ENCODE peak calls at places on chromosomes 12 and 14, in nine cellular contexts. A is T-helper 9 cell; S is neural progenitor cell; W is activated gamma-delta T cell treated with Interleukin-2 at 50 U/mL for 16 hours; H is RPMI7951; Z is neural crest cell; L is right atrium auricular region; O is stimulated activated CD4-positive, alpha-beta T cell treated with anti-CD3 and anti-CD28 coated beads, Interleukin-1b, Interleukin-23, amount 100 ng/mL, for 1 hour; G is GM20000. T is an unnamed sample.

GRCh38 chr12:77062396-77062795 is 3.0 kb downstream of the E2F7 start:
- DNase-seq in A (no peak), L (no peak), Z (no peak), H (no peak), O (no peak), G (no peak), S (no peak), W (no peak), T (no peak)

GRCh38 chr14:22084393-22085281 is 411.0 kb upstream of the OR4E1 start:
- DNase-seq in A (no peak), Z (peak; percentile 2), O (no peak), G (peak; percentile 32), H (peak; percentile 43), L (no peak), S (peak; percentile 71), W (peak; percentile 32), T (peak; percentile 42)

GRCh38 chr12:50258167-50258551 is 25.2 kb downstream of the LIMA1 start:
- DNase-seq in H (no peak), O (no peak), G (no peak), L (peak; percentile 71), S (no peak), Z (no peak), W (no peak), A (no peak), T (no peak)

GRCh38 chr12:11576104-11576503 is 73.4 kb upstream of the ETV6 start:
- DNase-seq in H (peak; percentile 78), A (no peak), S (no peak), L (no peak), O (no peak), Z (no peak), W (peak; percentile 8), G (no peak), T (peak; percentile 33)

GRCh38 chr12:56150563-56150962 is 1.8 kb upstream of the MYL6B start:
- DNase-seq in L (no peak), G (no peak), Z (no peak), W (no peak), A (no peak), S (no peak), O (no peak), H (no peak), T (no peak)

GRCh38 chr12:97275261-97276197 is 187.1 kb upstream of the RMST start:
- DNase-seq in G (no peak), L (no peak), A (no peak), Z (peak; percentile 72), W (no peak), O (no peak), H (no peak), S (peak; percentile 95), T (peak; percentile 3)

GRCh38 chr12:127810026-127810425 is 456.9 kb upstream of the TMEM132C start:
- DNase-seq in O (no peak), W (no peak), S (no peak), H (peak; percentile 87), Z (no peak), G (no peak), L (no peak), A (no peak), T (peak; percentile 91)

GRCh38 chr14:93705513-93706156 is 82.7 kb downstream of the PRIMA1 start:
- DNase-seq in G (no peak), Z (no peak), L (no peak), S (no peak), W (no peak), A (no peak), O (no peak), H (no peak), T (no peak)

GRCh38 chr12:111045941-111046340 is 125.6 kb upstream of the MYL2 start:
- DNase-seq in L (no peak), A (no peak), Z (no peak), S (no peak), H (no peak), G (no peak), O (no peak), W (no peak), T (no peak)

GRCh38 chr14:79466938-79467527 is 744.3 kb downstream of the DIO2 start:
- DNase-seq in O (no peak), A (no peak), Z (no peak), G (no peak), L (no peak), S (no peak), W (no peak), H (no peak), T (no peak)

GRCh38 chr14:55071870-55072640 is 20.6 kb downstream of the MAPK1IP1L start:
- DNase-seq in H (peak; percentile 92), W (no peak), O (no peak), L (no peak), S (no peak), Z (no peak), A (no peak), G (peak; percentile 53), T (peak; percentile 60)

GRCh38 chr12:131105736-131106356 is 152.1 kb downstream of the ADGRD1 start:
- DNase-seq in Z (no peak), H (no peak), S (no peak), O (no peak), W (peak; percentile 25), A (no peak), L (no peak), G (no peak), T (no peak)

GRCh38 chr14:71433303-71433702 is 498.9 kb upstream of the RGS6 start:
- DNase-seq in W (no peak), A (no peak), H (no peak), G (no peak), O (no peak), Z (no peak), S (no peak), L (no peak), T (no peak)

GRCh38 chr12:55842681-55843429 is at the start of gene MMP19:
- DNase-seq in H (peak; percentile 71), A (no peak), Z (no peak), O (no peak), S (no peak), G (no peak), W (no peak), L (no peak), T (peak; percentile 85)

GRCh38 chr12:57726884-57727757 is 11.4 kb downstream of the AGAP2 start:
- DNase-seq in A (no peak), H (no peak), G (peak; percentile 36), S (peak; percentile 40), W (no peak), Z (no peak), L (no peak), O (no peak), T (no peak)

GRCh38 chr12:47396902-47397663 is 308.7 kb downstream of the RPAP3 start:
- DNase-seq in O (no peak), Z (no peak), H (no peak), A (no peak), L (no peak), W (no peak), G (no peak), S (no peak), T (no peak)

GRCh38 chr12:67482751-67483661 is 165.5 kb upstream of the DYRK2 start:
- DNase-seq in A (peak; percentile 67), H (peak; percentile 54), G (peak; percentile 22), Z (no peak), S (no peak), W (peak; percentile 80), L (no peak), O (peak; percentile 60), T (peak; percentile 53)

GRCh38 chr14:55221186-55221585 is 29.8 kb upstream of the DLGAP5 start:
- DNase-seq in O (no peak), A (no peak), G (no peak), S (no peak), Z (no peak), H (peak; percentile 49), W (no peak), L (no peak), T (peak; percentile 48)

GRCh38 chr12:94059394-94060368 is 88.7 kb upstream of the PLXNC1 start:
- DNase-seq in S (no peak), Z (no peak), G (no peak), O (no peak), A (no peak), L (no peak), W (no peak), H (no peak), T (no peak)

GRCh38 chr12:67414011-67414715 is 145.0 kb downstream of the CAND1 start:
- DNase-seq in S (no peak), L (no peak), G (no peak), H (no peak), Z (no peak), A (no peak), O (no peak), W (no peak), T (peak; percentile 20)

GRCh38 chr12:53989227-53990113 is 4.5 kb downstream of the HOXC10 start:
- DNase-seq in A (no peak), G (peak; percentile 80), H (peak; percentile 63), S (peak; percentile 71), Z (no peak), O (no peak), L (no peak), W (no peak), T (peak; percentile 77)

GRCh38 chr12:58025431-58025830 is 84.1 kb downstream of the ATP23 start:
- DNase-seq in Z (no peak), O (no peak), L (no peak), A (no peak), H (no peak), W (no peak), S (no peak), G (no peak), T (no peak)

GRCh38 chr12:42704810-42705401 is 115.4 kb upstream of the PRICKLE1 start:
- DNase-seq in H (no peak), W (no peak), L (no peak), G (no peak), A (no peak), S (no peak), Z (no peak), O (no peak), T (no peak)

GRCh38 chr12:89786177-89786810 is 77.7 kb upstream of the ATP2B1 start:
- DNase-seq in A (no peak), O (no peak), W (no peak), H (no peak), G (no peak), L (no peak), S (no peak), Z (no peak), T (no peak)

GRCh38 chr12:47819902-47820630 is at the start of gene HDAC7:
- DNase-seq in Z (peak; percentile 47), H (peak; percentile 85), A (peak; percentile 64), W (peak; percentile 70), G (peak; percentile 90), S (peak; percentile 86), L (peak; percentile 92), O (peak; percentile 54), T (peak; percentile 92)

GRCh38 chr12:1804545-1805332 is 15.6 kb upstream of the LRTM2 start:
- DNase-seq in W (peak; percentile 78), Z (peak; percentile 80), A (peak; percentile 80), G (peak; percentile 90), O (peak; percentile 58), H (peak; percentile 86), S (peak; percentile 91), L (peak; percentile 92), T (peak; percentile 92)

GRCh38 chr14:20118795-20119194 is 8.3 kb downstream of the OR4K17 start:
- DNase-seq in H (no peak), W (no peak), G (no peak), Z (no peak), O (no peak), A (no peak), S (no peak), L (no peak), T (no peak)